ENCODE peak calls at places on chromosomes 12 and 14, in seven cellular contexts. One of them, this sample, is unnamed. For H3K36me3, the result is how much of the 10 kb centered on the place peaks cover.

GRCh38 chr14:54642950-54643695 is 76.2 kb downstream of the SAMD4A start:
- DNase-seq in CD8-positive, alpha-beta T cell: no peak
- DNase-seq in tibial artery: no peak
- DNase-seq in heart right ventricle: no peak
- DNase-seq in kidney: no peak
- DNase-seq in hepatocyte: no peak
- DNase-seq in mammary epithelial cell: no peak
- DNase-seq in this sample: no peak

GRCh38 chr12:128729628-128730121 is 94.1 kb downstream of the SLC15A4 start:
- DNase-seq in heart right ventricle: no peak
- DNase-seq in tibial artery: no peak
- DNase-seq in kidney: no peak
- DNase-seq in mammary epithelial cell: no peak
- DNase-seq in hepatocyte: peak
- DNase-seq in CD8-positive, alpha-beta T cell: no peak
- DNase-seq in this sample: no peak

GRCh38 chr14:41350476-41350875 is 256.2 kb upstream of the LRFN5 start:
- DNase-seq in hepatocyte: no peak
- DNase-seq in heart right ventricle: no peak
- DNase-seq in CD8-positive, alpha-beta T cell: no peak
- DNase-seq in kidney: peak
- DNase-seq in tibial artery: no peak
- DNase-seq in mammary epithelial cell: no peak
- DNase-seq in this sample: no peak

GRCh38 chr12:95003921-95004272 is 400 bp upstream of the NDUFA12 start:
- DNase-seq in mammary epithelial cell: no peak
- DNase-seq in hepatocyte: no peak
- DNase-seq in CD8-positive, alpha-beta T cell: no peak
- DNase-seq in tibial artery: no peak
- DNase-seq in heart right ventricle: no peak
- DNase-seq in kidney: no peak
- DNase-seq in this sample: no peak

GRCh38 chr14:90758959-90759358 is 57.3 kb downstream of the TTC7B start:
- DNase-seq in kidney: peak
- DNase-seq in hepatocyte: no peak
- DNase-seq in tibial artery: peak
- DNase-seq in mammary epithelial cell: no peak
- DNase-seq in CD8-positive, alpha-beta T cell: no peak
- DNase-seq in heart right ventricle: peak
- DNase-seq in this sample: peak

GRCh38 chr14:75247286-75247922 is 31.2 kb upstream of the FOS start:
- DNase-seq in CD8-positive, alpha-beta T cell: peak
- DNase-seq in hepatocyte: no peak
- DNase-seq in mammary epithelial cell: no peak
- DNase-seq in heart right ventricle: no peak
- DNase-seq in kidney: peak
- DNase-seq in tibial artery: no peak
- DNase-seq in this sample: no peak

GRCh38 chr14:35240233-35240632 is 51.9 kb upstream of the PSMA6 start:
- DNase-seq in tibial artery: no peak
- DNase-seq in heart right ventricle: no peak
- DNase-seq in mammary epithelial cell: no peak
- DNase-seq in CD8-positive, alpha-beta T cell: no peak
- DNase-seq in hepatocyte: no peak
- DNase-seq in kidney: no peak
- DNase-seq in this sample: no peak

GRCh38 chr14:89399157-89399556 is 17.9 kb downstream of the FOXN3 start:
- DNase-seq in tibial artery: no peak
- DNase-seq in kidney: no peak
- DNase-seq in mammary epithelial cell: no peak
- DNase-seq in heart right ventricle: no peak
- DNase-seq in hepatocyte: no peak
- DNase-seq in CD8-positive, alpha-beta T cell: no peak
- DNase-seq in this sample: no peak

GRCh38 chr14:23028800-23029199 is 5.9 kb downstream of the PSMB5 start:
- DNase-seq in mammary epithelial cell: no peak
- DNase-seq in kidney: no peak
- DNase-seq in heart right ventricle: no peak
- DNase-seq in hepatocyte: no peak
- DNase-seq in tibial artery: no peak
- DNase-seq in CD8-positive, alpha-beta T cell: no peak
- DNase-seq in this sample: no peak

GRCh38 chr12:77102123-77102522 is 36.8 kb upstream of the E2F7 start:
- DNase-seq in kidney: no peak
- DNase-seq in hepatocyte: no peak
- DNase-seq in heart right ventricle: no peak
- DNase-seq in CD8-positive, alpha-beta T cell: no peak
- DNase-seq in mammary epithelial cell: no peak
- DNase-seq in tibial artery: no peak
- DNase-seq in this sample: no peak

GRCh38 chr12:538731-539539 is 79.2 kb downstream of the B4GALNT3 start:
- DNase-seq in tibial artery: peak
- DNase-seq in heart right ventricle: peak
- DNase-seq in mammary epithelial cell: peak
- DNase-seq in hepatocyte: no peak
- DNase-seq in CD8-positive, alpha-beta T cell: peak
- DNase-seq in kidney: peak
- DNase-seq in this sample: no peak

GRCh38 chr12:7004840-7005239 is 13.4 kb downstream of the LPCAT3 start:
- DNase-seq in CD8-positive, alpha-beta T cell: no peak
- DNase-seq in mammary epithelial cell: no peak
- DNase-seq in hepatocyte: no peak
- DNase-seq in tibial artery: no peak
- DNase-seq in heart right ventricle: no peak
- DNase-seq in kidney: no peak
- DNase-seq in this sample: no peak

GRCh38 chr12:128661216-128661550 is 162.6 kb downstream of the SLC15A4 start:
- DNase-seq in mammary epithelial cell: no peak
- DNase-seq in hepatocyte: peak
- DNase-seq in CD8-positive, alpha-beta T cell: no peak
- DNase-seq in tibial artery: no peak
- DNase-seq in kidney: no peak
- DNase-seq in heart right ventricle: no peak
- DNase-seq in this sample: no peak

GRCh38 chr14:35825968-35826217 is 245 bp upstream of the BRMS1L start:
- DNase-seq in kidney: no peak
- DNase-seq in hepatocyte: no peak
- DNase-seq in heart right ventricle: no peak
- DNase-seq in CD8-positive, alpha-beta T cell: no peak
- DNase-seq in mammary epithelial cell: no peak
- DNase-seq in tibial artery: no peak
- DNase-seq in this sample: no peak

GRCh38 chr12:110335481-110336045 is 54.5 kb downstream of the ATP2A2 start:
- DNase-seq in tibial artery: no peak
- DNase-seq in hepatocyte: no peak
- DNase-seq in kidney: no peak
- DNase-seq in mammary epithelial cell: no peak
- DNase-seq in heart right ventricle: no peak
- DNase-seq in CD8-positive, alpha-beta T cell: no peak
- DNase-seq in this sample: no peak

GRCh38 chr12:110340706-110341105 is 59.7 kb downstream of the ATP2A2 start:
- DNase-seq in tibial artery: no peak
- DNase-seq in kidney: no peak
- DNase-seq in hepatocyte: no peak
- DNase-seq in heart right ventricle: no peak
- DNase-seq in CD8-positive, alpha-beta T cell: no peak
- DNase-seq in mammary epithelial cell: peak
- DNase-seq in this sample: no peak

GRCh38 chr12:110337912-110338710 is 57.1 kb downstream of the ATP2A2 start:
- DNase-seq in tibial artery: no peak
- DNase-seq in heart right ventricle: no peak
- DNase-seq in kidney: no peak
- DNase-seq in CD8-positive, alpha-beta T cell: no peak
- DNase-seq in mammary epithelial cell: no peak
- DNase-seq in hepatocyte: no peak
- DNase-seq in this sample: no peak

GRCh38 chr12:110339184-110339952 is 58.3 kb downstream of the ATP2A2 start:
- DNase-seq in heart right ventricle: no peak
- DNase-seq in hepatocyte: no peak
- DNase-seq in kidney: no peak
- DNase-seq in mammary epithelial cell: peak
- DNase-seq in CD8-positive, alpha-beta T cell: no peak
- DNase-seq in tibial artery: no peak
- DNase-seq in this sample: no peak

DNA sequence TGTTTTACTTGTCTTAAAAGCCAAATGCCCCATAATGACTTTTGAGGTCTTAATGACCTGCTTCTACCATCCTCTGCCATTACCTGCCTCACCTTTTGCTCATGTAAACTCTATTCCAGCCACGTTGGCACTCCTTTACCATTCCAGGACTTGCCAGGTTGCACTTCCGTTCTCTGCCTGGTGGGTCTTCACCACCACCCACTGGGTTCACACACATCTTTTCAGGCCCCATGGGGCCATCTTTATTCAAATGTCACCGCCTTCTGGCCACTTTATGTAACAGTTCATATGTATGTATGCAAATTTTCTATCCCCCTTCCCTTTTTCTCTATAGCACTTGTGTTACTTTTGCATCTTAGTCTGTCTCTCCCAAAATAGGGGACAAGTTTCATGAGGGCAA is 57.7 kb downstream of the ATP2A2 start:
- DNase-seq in hepatocyte: no peak
- DNase-seq in kidney: no peak
- DNase-seq in tibial artery: no peak
- DNase-seq in CD8-positive, alpha-beta T cell: no peak
- DNase-seq in heart right ventricle: no peak
- DNase-seq in mammary epithelial cell: no peak
- DNase-seq in this sample: no peak
- TF ChIP-seq CTCF in hepatocyte: peak
- TF ChIP-seq CTCF in kidney: no peak
- TF ChIP-seq CTCF in tibial artery: no peak
- TF ChIP-seq CTCF in CD8-positive, alpha-beta T cell: no peak
- TF ChIP-seq CTCF in heart right ventricle: no peak
- TF ChIP-seq CTCF in mammary epithelial cell: peak
- TF ChIP-seq CTCF in this sample: no peak

GRCh38 chr12:64086946-64087345 is 135.2 kb downstream of the KICS2 start:
- DNase-seq in mammary epithelial cell: no peak
- DNase-seq in hepatocyte: no peak
- DNase-seq in tibial artery: no peak
- DNase-seq in CD8-positive, alpha-beta T cell: no peak
- DNase-seq in heart right ventricle: no peak
- DNase-seq in kidney: no peak
- DNase-seq in this sample: no peak

GRCh38 chr12:64085996-64086395 is 136.1 kb downstream of the KICS2 start:
- DNase-seq in heart right ventricle: no peak
- DNase-seq in kidney: no peak
- DNase-seq in CD8-positive, alpha-beta T cell: no peak
- DNase-seq in hepatocyte: no peak
- DNase-seq in tibial artery: no peak
- DNase-seq in mammary epithelial cell: no peak
- DNase-seq in this sample: no peak

GRCh38 chr12:64091186-64091585 is 130.9 kb downstream of the KICS2 start:
- DNase-seq in CD8-positive, alpha-beta T cell: no peak
- DNase-seq in hepatocyte: no peak
- DNase-seq in kidney: no peak
- DNase-seq in mammary epithelial cell: no peak
- DNase-seq in tibial artery: no peak
- DNase-seq in heart right ventricle: no peak
- DNase-seq in this sample: no peak

GRCh38 chr12:64090047-64090446 is 132.0 kb downstream of the KICS2 start:
- DNase-seq in mammary epithelial cell: no peak
- DNase-seq in kidney: no peak
- DNase-seq in heart right ventricle: no peak
- DNase-seq in hepatocyte: no peak
- DNase-seq in tibial artery: no peak
- DNase-seq in CD8-positive, alpha-beta T cell: no peak
- DNase-seq in this sample: no peak

DNA sequence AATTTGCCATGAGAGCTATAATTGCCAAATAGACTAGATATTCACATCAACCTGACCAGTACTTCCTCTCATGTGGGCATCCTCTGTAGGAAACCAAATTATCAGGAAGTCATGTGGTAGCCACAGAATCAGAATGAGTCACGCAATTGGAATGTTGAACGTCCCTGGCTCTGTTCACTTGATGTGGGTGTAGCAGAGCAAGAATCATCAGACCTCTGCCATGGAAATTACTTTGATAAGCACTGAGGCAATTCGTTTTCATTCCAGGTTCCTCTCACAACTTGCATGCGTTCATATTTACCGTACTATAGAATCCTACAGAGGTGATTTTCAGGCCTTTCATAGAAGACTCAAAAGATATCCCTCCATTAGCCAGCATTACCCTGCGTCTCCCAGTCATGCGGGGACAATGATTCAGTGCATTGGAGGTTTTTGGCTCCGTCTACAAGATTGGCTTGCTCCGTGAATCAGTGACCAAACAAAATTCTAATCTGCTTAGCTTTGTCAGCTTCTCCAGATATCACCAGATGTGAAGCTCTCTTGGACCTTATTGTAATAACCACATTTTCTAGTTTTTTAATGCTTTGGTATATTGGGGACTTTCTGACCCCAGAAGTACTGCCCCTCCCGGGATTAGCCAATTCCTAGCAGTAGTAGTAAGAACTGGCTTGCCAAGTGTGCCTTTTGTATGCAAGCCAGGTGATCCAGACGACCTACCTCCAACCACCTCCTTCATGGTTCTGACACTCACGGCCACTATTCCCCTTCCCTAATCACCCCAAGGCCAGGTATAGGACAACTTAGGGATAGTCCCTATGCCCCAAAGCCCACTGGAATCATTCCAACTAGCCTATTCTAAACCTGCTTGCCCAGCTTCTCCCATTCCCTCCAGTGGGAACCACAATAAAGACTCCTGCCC is 133.4 kb downstream of the KICS2 start:
- DNase-seq in heart right ventricle: no peak
- DNase-seq in hepatocyte: peak
- DNase-seq in mammary epithelial cell: peak
- DNase-seq in CD8-positive, alpha-beta T cell: no peak
- DNase-seq in kidney: no peak
- DNase-seq in tibial artery: peak
- DNase-seq in this sample: peak
- H3K4me3 ChIP-seq in heart right ventricle: no peak
- H3K4me3 ChIP-seq in hepatocyte: no peak
- H3K4me3 ChIP-seq in mammary epithelial cell: peak
- H3K4me3 ChIP-seq in CD8-positive, alpha-beta T cell: no peak
- H3K4me3 ChIP-seq in kidney: no peak
- H3K4me3 ChIP-seq in tibial artery: peak
- H3K4me3 ChIP-seq in this sample: no peak

DNA sequence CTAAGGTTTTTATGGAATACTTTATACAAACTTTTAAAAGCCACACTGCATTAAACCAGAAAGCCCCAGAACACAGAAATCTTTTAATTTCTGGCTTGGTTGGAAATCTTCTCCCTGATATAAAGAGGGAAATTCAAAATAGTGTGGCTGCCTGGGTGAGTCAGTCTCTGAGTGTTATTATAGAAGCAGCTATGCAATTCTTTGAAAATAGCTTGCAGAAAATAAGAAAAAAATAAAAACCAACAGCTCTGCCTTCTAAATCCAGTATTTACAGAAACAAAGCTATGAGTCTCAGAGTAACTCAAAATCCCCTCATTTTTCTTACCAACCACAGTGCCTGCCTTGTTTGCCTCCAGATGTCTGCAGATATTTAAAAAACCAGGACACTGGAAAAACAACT is 68.5 kb upstream of the FERMT2 start:
- DNase-seq in kidney: no peak
- DNase-seq in tibial artery: no peak
- DNase-seq in heart right ventricle: no peak
- DNase-seq in mammary epithelial cell: no peak
- DNase-seq in CD8-positive, alpha-beta T cell: no peak
- DNase-seq in hepatocyte: no peak
- DNase-seq in this sample: no peak
- H3K36me3 ChIP-seq in kidney: under half
- H3K36me3 ChIP-seq in tibial artery: under half
- H3K36me3 ChIP-seq in heart right ventricle: under half
- H3K36me3 ChIP-seq in mammary epithelial cell: under half
- H3K36me3 ChIP-seq in CD8-positive, alpha-beta T cell: under half
- H3K36me3 ChIP-seq in hepatocyte: under half
- H3K36me3 ChIP-seq in this sample: under half

GRCh38 chr12:21371050-21371449 is 1.7 kb upstream of the IAPP start:
- DNase-seq in heart right ventricle: no peak
- DNase-seq in CD8-positive, alpha-beta T cell: no peak
- DNase-seq in tibial artery: no peak
- DNase-seq in mammary epithelial cell: no peak
- DNase-seq in hepatocyte: no peak
- DNase-seq in kidney: no peak
- DNase-seq in this sample: no peak
- TF ChIP-seq CTCF in heart right ventricle: no peak
- TF ChIP-seq CTCF in CD8-positive, alpha-beta T cell: no peak
- TF ChIP-seq CTCF in tibial artery: no peak
- TF ChIP-seq CTCF in mammary epithelial cell: no peak
- TF ChIP-seq CTCF in hepatocyte: no peak
- TF ChIP-seq CTCF in kidney: no peak
- TF ChIP-seq CTCF in this sample: no peak